ENCODE peak calls at places on chromosomes 13 and 19, in six cellular contexts. X is dorsolateral prefrontal cortex, W is neuronal stem cell, A is psoas muscle, T is heart right ventricle, C is tibial nerve. F is an unnamed sample.

GRCh38 chr13:20495087-20496023 is 30.3 kb downstream of the CRYL1 start:
- DNase-seq in X (peak), T (peak), C (peak), W (peak), A (no peak), F (peak)

GRCh38 chr13:106810069-106810468 is 242.1 kb upstream of the ARGLU1 start:
- DNase-seq in X (no peak), C (no peak), A (no peak), W (no peak), T (no peak), F (no peak)

GRCh38 chr13:26881154-26881553 is 120.6 kb upstream of the GPR12 start:
- DNase-seq in T (peak), A (no peak), C (no peak), W (no peak), X (peak), F (no peak)

GRCh38 chr13:106490177-106490576 is 45.3 kb downstream of the EFNB2 start:
- DNase-seq in X (no peak), C (no peak), T (no peak), A (no peak), W (no peak), F (no peak)

GRCh38 chr13:75760182-75760981 is 124.3 kb downstream of the LMO7 start:
- DNase-seq in A (peak), W (no peak), C (no peak), T (peak), X (no peak), F (no peak)

GRCh38 chr19:39154626-39155100 is 29.1 kb downstream of the PAK4 start:
- DNase-seq in X (no peak), W (no peak), A (no peak), C (no peak), T (no peak), F (no peak)

GRCh38 chr13:36130542-36131214 is 504 bp downstream of the DCLK1 start:
- DNase-seq in C (peak), W (peak), T (peak), A (peak), X (no peak), F (no peak)

GRCh38 chr19:27966390-27966816 is 1246.5 kb downstream of the UQCRFS1 start:
- DNase-seq in W (no peak), X (no peak), C (no peak), A (no peak), T (no peak), F (no peak)

GRCh38 chr19:29770653-29771052 is 41.1 kb upstream of the CCNE1 start:
- DNase-seq in X (no peak), T (no peak), W (no peak), A (no peak), C (no peak), F (no peak)

GRCh38 chr19:23789246-23789645 is 30.6 kb upstream of the ZNF681 start:
- DNase-seq in A (no peak), W (no peak), C (no peak), T (no peak), X (no peak), F (no peak)

GRCh38 chr13:78241278-78241919 is 322.8 kb upstream of the EDNRB start:
- DNase-seq in A (no peak), X (no peak), T (no peak), W (peak), C (no peak), F (no peak)

GRCh38 chr13:40341086-40341471 is 325.4 kb downstream of the FOXO1 start:
- DNase-seq in C (no peak), A (no peak), W (peak), X (no peak), T (no peak), F (no peak)

GRCh38 chr19:2550431-2551171 is 74.7 kb downstream of the GADD45B start:
- DNase-seq in W (no peak), A (peak), T (peak), C (no peak), X (peak), F (no peak)

GRCh38 chr19:38736036-38736412 is 8.2 kb downstream of the CAPN12 start:
- DNase-seq in A (peak), W (no peak), C (no peak), X (no peak), T (peak), F (no peak)

GRCh38 chr13:40660692-40661091 is 5.7 kb downstream of the FOXO1 start:
- DNase-seq in C (no peak), X (no peak), W (no peak), A (no peak), T (no peak), F (no peak)

GRCh38 chr19:15251749-15252397 is 19.6 kb upstream of the EPHX3 start:
- DNase-seq in W (peak), C (peak), X (no peak), A (peak), T (peak), F (peak)

GRCh38 chr13:82800391-82800790 is 1081.9 kb downstream of the SLITRK1 start:
- DNase-seq in A (no peak), X (no peak), C (no peak), W (no peak), T (no peak), F (no peak)

GRCh38 chr19:752652-753517 is 2.0 kb downstream of the MISP start:
- DNase-seq in C (peak), T (no peak), W (no peak), A (peak), X (peak), F (no peak)

GRCh38 chr19:21482863-21483276 is 22.5 kb upstream of the ZNF429 start:
- DNase-seq in X (peak), T (peak), C (no peak), W (no peak), A (peak), F (no peak)

GRCh38 chr13:51728275-51728673 is 75.7 kb downstream of the DHRS12 start:
- DNase-seq in X (no peak), C (no peak), A (no peak), W (no peak), T (no peak), F (no peak)

GRCh38 chr19:23070353-23070781 is 46.5 kb upstream of the ZNF730 start:
- DNase-seq in A (peak), X (no peak), W (no peak), T (peak), C (no peak), F (no peak)

GRCh38 chr13:51777921-51778320 is 26.0 kb downstream of the DHRS12 start:
- DNase-seq in X (no peak), W (no peak), C (no peak), T (no peak), A (peak), F (no peak)

GRCh38 chr13:50366488-50367174 is 351.4 kb downstream of the KCNRG start:
- DNase-seq in T (no peak), A (no peak), X (no peak), W (no peak), C (no peak), F (no peak)

GRCh38 chr19:4519521-4520277 is 1.4 kb upstream of the PLIN4 start:
- DNase-seq in T (peak), X (no peak), A (no peak), C (no peak), W (no peak), F (no peak)

GRCh38 chr13:29125934-29126424 is 305.8 kb downstream of the MTUS2 start:
- DNase-seq in T (no peak), C (no peak), A (no peak), W (no peak), X (no peak), F (no peak)

GRCh38 chr13:108060111-108060510 is 155.2 kb downstream of the LIG4 start:
- DNase-seq in A (no peak), W (no peak), X (no peak), T (no peak), C (no peak), F (no peak)

GRCh38 chr19:21256722-21257121 is 72.5 kb downstream of the ZNF708 start:
- DNase-seq in T (no peak), W (no peak), C (no peak), A (no peak), X (no peak), F (no peak)

GRCh38 chr13:21310220-21310619 is 133.8 kb downstream of the MRPL57 start:
- DNase-seq in X (no peak), W (no peak), A (no peak), C (no peak), T (no peak), F (no peak)

GRCh38 chr13:99662678-99663077 is 161.4 kb downstream of the TM9SF2 start:
- DNase-seq in W (no peak), A (no peak), X (no peak), T (no peak), C (no peak), F (no peak)
- H3K27ac ChIP-seq in W (peak), A (no peak), X (peak), T (no peak), C (no peak), F (no peak)

DNA sequence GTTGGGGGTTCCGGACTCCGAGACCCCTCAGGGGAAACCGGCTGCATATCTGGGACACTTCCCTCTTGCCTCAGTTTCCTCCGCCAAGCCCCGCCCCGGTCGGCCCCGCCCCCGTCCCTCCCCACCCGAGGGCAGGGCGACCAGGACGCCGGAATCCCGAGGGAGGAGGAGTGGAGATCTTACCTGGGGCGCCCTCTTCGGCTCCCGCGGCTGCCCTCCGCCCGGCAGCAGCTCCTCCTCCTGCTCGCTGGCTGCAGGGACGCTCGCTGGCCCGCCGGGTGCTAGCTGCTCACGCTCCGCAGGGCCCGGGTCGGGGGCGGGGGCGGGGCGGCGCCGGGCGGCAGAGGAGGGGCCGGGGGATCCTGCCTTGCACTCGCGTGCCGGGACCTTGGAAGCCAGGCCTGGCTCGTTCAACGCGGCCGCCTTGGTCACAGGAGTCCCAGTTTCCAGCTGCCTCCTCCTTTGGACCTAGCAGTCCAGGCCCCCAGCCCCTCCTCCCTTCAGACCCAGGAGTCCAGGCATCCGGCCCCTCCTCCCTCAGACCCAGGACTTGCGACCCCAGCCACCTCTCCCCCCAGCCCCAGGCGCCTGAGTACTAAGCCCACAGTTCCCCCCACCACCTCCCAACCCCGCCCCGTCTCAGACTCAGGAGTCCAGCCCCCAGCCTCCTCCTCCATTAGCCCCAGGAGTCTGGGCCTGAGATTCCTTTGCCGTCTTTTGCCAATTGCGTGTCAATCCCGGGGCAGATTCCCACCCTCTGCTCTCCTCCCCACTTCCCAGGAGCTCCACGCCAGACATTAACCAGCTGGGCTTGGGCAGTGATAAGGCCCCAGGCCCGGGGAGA is at the start of gene NTF4:
- DNase-seq in C (no peak), T (no peak), W (peak), A (peak), X (no peak), F (no peak)
- H3K4me3 ChIP-seq in C (no peak), T (peak), W (peak), A (peak), X (no peak), F (peak)

GRCh38 chr19:48720613-48721296 is 1.2 kb upstream of the MAMSTR start:
- DNase-seq in T (peak), A (peak), W (peak), C (peak), X (peak), F (peak)

GRCh38 chr19:48720251-48720612 is 707 bp upstream of the MAMSTR start:
- DNase-seq in T (no peak), W (no peak), A (peak), X (no peak), C (no peak), F (no peak)

GRCh38 chr19:48719263-48720171 is at the start of gene MAMSTR:
- DNase-seq in T (peak), C (no peak), W (no peak), X (no peak), A (peak), F (no peak)

GRCh38 chr19:48717059-48717395 is 2.5 kb downstream of the MAMSTR start:
- DNase-seq in T (no peak), A (no peak), X (no peak), C (no peak), W (no peak), F (no peak)

DNA sequence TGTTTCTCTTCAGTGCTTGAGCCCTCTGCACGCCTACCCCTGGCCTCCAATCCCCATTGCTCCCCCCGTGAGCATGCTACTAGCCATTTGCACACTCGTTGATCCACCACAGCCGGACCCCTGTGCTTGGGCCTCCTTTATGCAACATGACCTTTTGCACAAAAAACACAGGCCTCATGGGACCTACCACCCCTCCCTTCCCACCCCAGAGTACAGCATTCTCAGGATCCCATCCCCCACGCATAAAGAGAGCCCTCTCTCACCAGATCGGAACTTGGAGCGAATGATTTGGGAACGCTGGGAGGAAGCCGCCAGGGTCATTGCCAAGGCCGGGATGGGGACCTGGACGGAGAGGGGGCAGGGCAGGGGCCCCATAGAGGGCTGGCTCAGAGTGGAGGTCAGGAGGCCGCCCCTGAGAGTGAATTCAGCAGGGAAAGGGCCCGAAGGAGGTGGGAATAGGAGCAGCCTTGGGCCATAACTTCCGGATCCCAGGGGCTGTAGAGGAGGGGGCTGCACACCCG is 754 bp downstream of the MAMSTR start:
- DNase-seq in T (peak), X (no peak), C (no peak), W (no peak), A (peak), F (no peak)
- H3K27ac ChIP-seq in T (peak), X (peak), C (peak), W (no peak), A (peak), F (no peak)

GRCh38 chr19:7636691-7637373 is at the start of gene STXBP2:
- DNase-seq in X (no peak), W (peak), T (no peak), C (peak), A (peak), F (no peak)

GRCh38 chr19:7635670-7636069 is 1.2 kb upstream of the STXBP2 start:
- DNase-seq in T (no peak), C (no peak), W (no peak), A (no peak), X (no peak), F (no peak)

GRCh38 chr19:7636317-7636690 is 606 bp upstream of the STXBP2 start:
- DNase-seq in A (no peak), W (no peak), X (no peak), C (no peak), T (no peak), F (no peak)

GRCh38 chr19:7638802-7639465 is 2.0 kb downstream of the STXBP2 start:
- DNase-seq in A (no peak), X (no peak), C (no peak), T (no peak), W (no peak), F (no peak)

GRCh38 chr19:7637374-7638256 is 705 bp downstream of the STXBP2 start:
- DNase-seq in A (peak), T (no peak), C (no peak), W (no peak), X (no peak), F (no peak)
- H3K4me3 ChIP-seq in A (peak), T (peak), C (peak), W (peak), X (peak), F (peak)

GRCh38 chr19:10086032-10086903 is at the start of gene SHFL:
- DNase-seq in C (peak), X (peak), W (peak), T (peak), A (peak), F (no peak)
- H3K27ac ChIP-seq in C (peak), X (peak), W (no peak), T (peak), A (peak), F (peak)

DNA sequence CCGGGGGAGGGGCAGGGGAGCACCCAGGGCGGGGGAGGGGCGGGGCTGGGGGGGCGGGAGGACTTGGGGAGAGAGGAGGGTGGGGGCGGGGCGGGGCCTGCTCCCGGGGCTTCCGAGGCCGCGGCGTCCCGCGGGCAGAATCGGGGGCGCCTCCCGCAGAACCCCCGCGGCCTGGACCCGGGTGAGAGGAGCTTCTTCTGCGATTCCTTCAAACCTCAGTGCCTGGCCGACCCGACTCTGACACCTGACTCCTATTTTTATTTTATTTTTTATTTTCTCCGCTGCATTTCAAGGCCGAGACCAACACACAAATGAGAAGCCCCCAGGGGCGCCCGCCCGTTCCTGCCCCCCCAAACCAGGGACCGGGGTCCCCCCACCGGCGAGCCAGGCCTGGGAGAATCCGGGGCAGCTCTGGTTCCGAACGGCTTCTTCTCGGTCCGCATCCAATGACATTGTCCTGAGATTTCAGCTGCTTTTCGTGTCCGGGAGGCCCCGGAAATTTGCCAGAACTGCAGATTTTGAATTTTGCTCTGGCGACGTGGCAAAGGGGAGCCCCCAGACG is 522 bp upstream of the GRTP1 start:
- DNase-seq in T (no peak), X (no peak), W (peak), C (peak), A (peak), F (no peak)
- H3K4me3 ChIP-seq in T (peak), X (peak), W (no peak), C (peak), A (peak), F (peak)

DNA sequence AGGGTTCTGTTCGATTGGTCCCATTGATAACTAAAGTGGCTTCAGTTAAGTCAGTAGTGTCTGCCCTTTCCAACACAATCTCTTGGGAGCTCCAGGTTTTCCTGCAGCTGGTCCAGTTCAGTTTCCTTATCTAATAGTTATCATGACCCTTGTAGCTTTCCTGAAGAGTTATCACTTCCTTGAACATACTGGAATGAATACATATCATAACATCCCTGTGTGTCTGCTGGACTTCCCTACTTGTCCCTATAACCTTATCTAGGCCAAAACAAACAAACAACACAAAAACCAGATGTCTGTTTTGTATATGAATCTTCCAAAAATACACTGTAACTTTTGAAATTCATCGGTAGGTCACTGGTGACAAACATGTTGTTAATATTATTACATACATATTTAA is 167.6 kb downstream of the DCT start:
- DNase-seq in A (no peak), C (no peak), T (no peak), X (no peak), W (no peak), F (no peak)
- H3K27ac ChIP-seq in A (no peak), C (peak), T (no peak), X (no peak), W (no peak), F (no peak)

DNA sequence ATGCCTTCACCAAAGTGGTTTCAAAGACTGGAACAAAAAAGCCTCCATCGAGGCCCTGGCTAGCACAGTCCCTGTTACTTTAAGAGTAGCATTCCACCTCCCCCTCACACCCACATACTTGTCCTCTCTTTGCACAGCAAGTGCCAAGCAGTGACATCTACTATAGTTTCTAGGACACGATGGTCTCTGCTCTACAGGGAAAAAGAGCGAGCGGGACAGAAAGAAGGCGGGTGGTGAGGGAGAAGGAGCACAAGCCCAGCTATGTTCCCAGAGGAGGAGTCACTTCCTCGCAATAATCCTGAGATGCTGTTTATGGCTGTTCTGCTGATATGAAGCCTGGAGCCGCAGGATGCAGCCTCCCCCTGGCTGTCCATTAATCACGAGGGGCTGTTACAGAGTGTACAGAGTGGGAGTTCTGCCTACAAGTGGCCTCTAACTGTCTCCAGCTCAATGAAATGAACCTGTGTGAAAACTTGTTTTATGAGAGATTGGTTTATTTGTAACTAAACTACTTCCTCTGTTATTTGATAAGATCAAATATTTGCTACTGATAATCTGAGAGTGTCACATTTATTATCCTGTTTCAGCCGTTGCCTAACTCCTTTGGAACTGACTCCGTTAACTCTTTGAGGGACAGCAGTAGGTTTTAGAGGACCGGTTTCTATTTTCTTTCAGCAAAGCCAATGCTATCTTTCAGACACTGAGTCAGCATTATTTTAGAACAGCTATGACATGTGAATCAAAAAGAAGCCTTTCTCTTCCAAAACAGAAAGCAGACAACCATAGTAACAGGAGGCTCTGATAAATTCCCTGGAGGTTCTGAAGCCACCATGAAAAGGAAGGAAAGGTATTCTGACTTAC is 208.0 kb downstream of the SPRY2 start:
- DNase-seq in W (no peak), T (peak), C (peak), A (peak), X (peak), F (peak)
- H3K4me3 ChIP-seq in W (no peak), T (peak), C (peak), A (peak), X (peak), F (peak)

GRCh38 chr13:33710924-33711323 is 107.0 kb upstream of the RFC3 start:
- DNase-seq in X (no peak), W (no peak), A (no peak), T (no peak), C (no peak), F (no peak)

GRCh38 chr13:33711441-33711840 is 106.5 kb upstream of the RFC3 start:
- DNase-seq in A (no peak), X (no peak), T (no peak), W (no peak), C (no peak), F (no peak)

GRCh38 chr13:33707449-33707848 is 110.5 kb upstream of the RFC3 start:
- DNase-seq in T (no peak), C (no peak), A (no peak), X (no peak), W (no peak), F (no peak)
- H3K27ac ChIP-seq in T (no peak), C (no peak), A (no peak), X (no peak), W (no peak), F (no peak)

F was measured in thoracic aorta.